ENCODE peak calls at places on chromosomes 5 and 9, in four cellular contexts. One of them, this sample, is unnamed.

GRCh38 chr5:171984748-171985419 is 21.6 kb downstream of the FBXW11 start:
- DNase-seq in fibroblast of lung: peak
- DNase-seq in tibial artery: no peak
- DNase-seq in colonic mucosa: no peak
- DNase-seq in this sample: peak

GRCh38 chr5:125633523-125633922 is 789.7 kb upstream of the GRAMD2B start:
- DNase-seq in fibroblast of lung: no peak
- DNase-seq in colonic mucosa: no peak
- DNase-seq in tibial artery: no peak
- DNase-seq in this sample: no peak

GRCh38 chr9:127634021-127634420 is 21.9 kb downstream of the STXBP1 start:
- DNase-seq in colonic mucosa: peak
- DNase-seq in tibial artery: no peak
- DNase-seq in fibroblast of lung: no peak
- DNase-seq in this sample: peak

GRCh38 chr5:33166971-33167370 is 273.8 kb upstream of the TARS1 start:
- DNase-seq in fibroblast of lung: no peak
- DNase-seq in tibial artery: no peak
- DNase-seq in colonic mucosa: no peak
- DNase-seq in this sample: no peak

GRCh38 chr5:136724161-136724560 is 358.8 kb upstream of the TRPC7 start:
- DNase-seq in fibroblast of lung: no peak
- DNase-seq in colonic mucosa: no peak
- DNase-seq in tibial artery: no peak
- DNase-seq in this sample: no peak

GRCh38 chr5:57937025-57937424 is 454.4 kb upstream of the ACTBL2 start:
- DNase-seq in tibial artery: no peak
- DNase-seq in colonic mucosa: no peak
- DNase-seq in fibroblast of lung: peak
- DNase-seq in this sample: peak

GRCh38 chr9:99783799-99784198 is 37.9 kb upstream of the NR4A3 start:
- DNase-seq in colonic mucosa: no peak
- DNase-seq in tibial artery: no peak
- DNase-seq in fibroblast of lung: no peak
- DNase-seq in this sample: no peak

GRCh38 chr5:151454889-151455288 is 7.5 kb downstream of the SLC36A1 start:
- DNase-seq in fibroblast of lung: no peak
- DNase-seq in tibial artery: no peak
- DNase-seq in colonic mucosa: no peak
- DNase-seq in this sample: no peak

GRCh38 chr9:129725841-129726251 is 27.0 kb downstream of the PTGES start:
- DNase-seq in tibial artery: no peak
- DNase-seq in fibroblast of lung: peak
- DNase-seq in colonic mucosa: no peak
- DNase-seq in this sample: no peak

GRCh38 chr5:40570408-40571129 is 109.1 kb upstream of the PTGER4 start:
- DNase-seq in tibial artery: no peak
- DNase-seq in fibroblast of lung: peak
- DNase-seq in colonic mucosa: no peak
- DNase-seq in this sample: peak

GRCh38 chr5:119273391-119273839 is 82.4 kb upstream of the TNFAIP8 start:
- DNase-seq in tibial artery: no peak
- DNase-seq in fibroblast of lung: no peak
- DNase-seq in colonic mucosa: no peak
- DNase-seq in this sample: no peak

GRCh38 chr5:71922584-71923106 is 184.6 kb upstream of the MAP1B start:
- DNase-seq in colonic mucosa: no peak
- DNase-seq in tibial artery: no peak
- DNase-seq in fibroblast of lung: peak
- DNase-seq in this sample: peak

GRCh38 chr9:86867658-86868313 is 79.5 kb downstream of the GAS1 start:
- DNase-seq in fibroblast of lung: no peak
- DNase-seq in tibial artery: no peak
- DNase-seq in colonic mucosa: no peak
- DNase-seq in this sample: no peak

GRCh38 chr9:23830949-23831730 is 5.1 kb upstream of the ELAVL2 start:
- DNase-seq in tibial artery: no peak
- DNase-seq in colonic mucosa: no peak
- DNase-seq in fibroblast of lung: no peak
- DNase-seq in this sample: no peak

GRCh38 chr5:42948961-42949347 is 91.2 kb downstream of the ANXA2R start:
- DNase-seq in tibial artery: no peak
- DNase-seq in fibroblast of lung: no peak
- DNase-seq in colonic mucosa: no peak
- DNase-seq in this sample: no peak

GRCh38 chr5:154850255-154851062 is at the start of gene FAXDC2:
- DNase-seq in fibroblast of lung: peak
- DNase-seq in colonic mucosa: peak
- DNase-seq in tibial artery: peak
- DNase-seq in this sample: peak

GRCh38 chr9:132749316-132749715 is 79.1 kb downstream of the GTF3C4 start:
- DNase-seq in fibroblast of lung: no peak
- DNase-seq in tibial artery: no peak
- DNase-seq in colonic mucosa: no peak
- DNase-seq in this sample: no peak

GRCh38 chr9:135804588-135805421 is 102.5 kb downstream of the CAMSAP1 start:
- DNase-seq in colonic mucosa: no peak
- DNase-seq in tibial artery: no peak
- DNase-seq in fibroblast of lung: peak
- DNase-seq in this sample: no peak

GRCh38 chr9:106918825-106919509 is 56.0 kb downstream of the ZNF462 start:
- DNase-seq in fibroblast of lung: no peak
- DNase-seq in colonic mucosa: no peak
- DNase-seq in tibial artery: no peak
- DNase-seq in this sample: no peak

GRCh38 chr9:71490810-71491209 is 277.5 kb downstream of the CEMIP2 start:
- DNase-seq in tibial artery: no peak
- DNase-seq in colonic mucosa: no peak
- DNase-seq in fibroblast of lung: no peak
- DNase-seq in this sample: no peak

GRCh38 chr5:118249386-118249785 is 739.0 kb downstream of the DTWD2 start:
- DNase-seq in colonic mucosa: no peak
- DNase-seq in tibial artery: no peak
- DNase-seq in fibroblast of lung: no peak
- DNase-seq in this sample: no peak

GRCh38 chr5:123120197-123120596 is 31.2 kb downstream of the PRDM6 start:
- DNase-seq in tibial artery: no peak
- DNase-seq in colonic mucosa: no peak
- DNase-seq in fibroblast of lung: no peak
- DNase-seq in this sample: no peak

GRCh38 chr5:85278193-85278592 is 893.5 kb upstream of the EDIL3 start:
- DNase-seq in fibroblast of lung: no peak
- DNase-seq in colonic mucosa: no peak
- DNase-seq in tibial artery: no peak
- DNase-seq in this sample: no peak

GRCh38 chr9:108182950-108183381 is 672.8 kb downstream of the ACTL7B start:
- DNase-seq in colonic mucosa: no peak
- DNase-seq in tibial artery: no peak
- DNase-seq in fibroblast of lung: peak
- DNase-seq in this sample: peak

GRCh38 chr5:7586499-7586898 is 190.6 kb downstream of the ADCY2 start:
- DNase-seq in colonic mucosa: no peak
- DNase-seq in fibroblast of lung: no peak
- DNase-seq in tibial artery: no peak
- DNase-seq in this sample: no peak

GRCh38 chr5:141677415-141677814 is 4.6 kb downstream of the ARAP3 start:
- DNase-seq in colonic mucosa: no peak
- DNase-seq in fibroblast of lung: no peak
- DNase-seq in tibial artery: no peak
- DNase-seq in this sample: no peak

GRCh38 chr5:167049043-167049663 is 1242.3 kb upstream of the WWC1 start:
- DNase-seq in colonic mucosa: peak
- DNase-seq in fibroblast of lung: peak
- DNase-seq in tibial artery: no peak
- DNase-seq in this sample: peak

GRCh38 chr5:174328626-174329299 is 283.3 kb downstream of the NSG2 start:
- DNase-seq in tibial artery: no peak
- DNase-seq in colonic mucosa: no peak
- DNase-seq in fibroblast of lung: peak
- DNase-seq in this sample: no peak

GRCh38 chr5:176781638-176782570 is 28.5 kb upstream of the UNC5A start:
- DNase-seq in fibroblast of lung: no peak
- DNase-seq in tibial artery: peak
- DNase-seq in colonic mucosa: no peak
- DNase-seq in this sample: no peak
- H3K4me3 ChIP-seq in fibroblast of lung: no peak
- H3K4me3 ChIP-seq in tibial artery: no peak
- H3K4me3 ChIP-seq in colonic mucosa: no peak
- H3K4me3 ChIP-seq in this sample: no peak

GRCh38 chr9:91954841-91955471 is 4.9 kb upstream of the ROR2 start:
- DNase-seq in fibroblast of lung: peak
- DNase-seq in tibial artery: no peak
- DNase-seq in colonic mucosa: peak
- DNase-seq in this sample: peak
- TF ChIP-seq CTCF in fibroblast of lung: peak
- TF ChIP-seq CTCF in tibial artery: no peak
- TF ChIP-seq CTCF in colonic mucosa: peak
- TF ChIP-seq CTCF in this sample: peak

DNA sequence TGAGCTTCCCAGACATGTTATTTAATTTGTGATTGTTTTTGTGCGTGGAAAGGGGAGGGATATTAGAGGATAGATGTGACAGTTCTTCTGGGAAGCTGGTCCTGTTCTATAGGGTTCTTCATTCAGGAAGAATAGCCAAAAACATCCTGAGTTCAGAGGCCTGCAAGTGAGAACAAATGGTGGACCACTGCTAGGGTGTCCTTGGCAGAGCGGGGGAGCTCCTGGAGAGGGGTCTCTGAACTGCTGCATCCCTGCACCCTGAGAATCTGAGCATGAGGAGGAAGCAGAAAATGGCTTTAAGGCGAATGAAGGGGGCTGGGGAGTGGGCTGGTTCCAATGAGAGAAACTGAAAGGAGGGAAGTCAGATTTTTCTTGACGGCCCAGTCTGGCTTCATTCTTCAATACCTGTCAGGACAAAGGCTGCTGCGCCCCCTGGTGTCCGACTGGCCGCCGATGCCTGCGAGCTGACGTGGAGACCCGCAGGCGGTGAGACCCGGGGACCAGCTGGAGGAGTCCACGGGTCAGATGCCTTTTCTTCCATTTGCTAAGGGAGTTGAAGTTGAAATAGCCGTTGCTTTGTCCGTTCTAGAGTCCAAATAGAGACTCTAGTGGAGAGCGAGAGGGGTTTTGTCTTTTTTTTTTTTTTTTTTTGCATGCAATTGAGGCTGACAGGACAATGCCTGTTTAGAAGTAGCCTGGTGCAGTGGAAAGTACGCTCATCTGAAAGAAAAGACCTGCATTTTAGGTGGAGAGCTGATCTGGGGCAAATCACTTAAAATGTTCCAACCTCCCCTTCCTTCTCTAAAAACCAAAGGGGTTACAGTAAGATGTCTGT is 39.5 kb upstream of the NFIB start:
- DNase-seq in tibial artery: peak
- DNase-seq in fibroblast of lung: peak
- DNase-seq in colonic mucosa: peak
- DNase-seq in this sample: peak
- H3K4me3 ChIP-seq in tibial artery: peak
- H3K4me3 ChIP-seq in fibroblast of lung: peak
- H3K4me3 ChIP-seq in colonic mucosa: no peak
- H3K4me3 ChIP-seq in this sample: no peak

GRCh38 chr5:146451411-146451810 is 4.3 kb downstream of the TCERG1 start:
- DNase-seq in colonic mucosa: no peak
- DNase-seq in fibroblast of lung: no peak
- DNase-seq in tibial artery: no peak
- DNase-seq in this sample: no peak
- TF ChIP-seq CTCF in colonic mucosa: no peak
- TF ChIP-seq CTCF in fibroblast of lung: no peak
- TF ChIP-seq CTCF in tibial artery: no peak
- TF ChIP-seq CTCF in this sample: peak

DNA sequence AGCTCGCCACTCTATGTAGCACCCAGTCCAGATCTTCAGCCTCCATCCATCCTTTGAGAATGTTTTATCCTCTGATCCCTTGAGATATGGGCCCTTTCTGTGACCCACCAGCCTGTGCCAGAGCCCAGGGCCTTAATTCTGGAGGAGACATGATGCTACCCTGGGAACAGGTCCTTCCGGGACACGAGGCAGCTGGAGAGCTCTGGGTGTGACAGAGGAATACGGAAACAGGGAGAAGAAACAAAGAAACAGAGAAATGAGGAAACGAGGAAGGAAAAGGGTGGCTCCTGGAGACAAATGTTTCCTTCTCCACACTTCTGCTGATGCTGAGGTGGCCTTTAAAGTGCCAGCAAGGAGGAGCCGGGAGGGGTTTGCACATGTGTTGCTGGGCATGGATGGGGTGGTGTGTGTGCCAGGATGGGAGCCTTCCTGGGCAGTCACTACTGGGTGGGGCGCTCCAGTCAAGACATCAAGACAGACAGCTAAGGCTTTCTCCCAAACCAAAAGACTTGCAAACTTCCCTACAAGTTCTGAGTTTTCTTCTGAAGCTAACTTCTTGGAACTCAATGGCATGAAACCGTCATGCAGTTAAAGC is 22.9 kb upstream of the MARCHF6 start:
- DNase-seq in colonic mucosa: peak
- DNase-seq in fibroblast of lung: no peak
- DNase-seq in tibial artery: no peak
- DNase-seq in this sample: no peak
- H3K4me3 ChIP-seq in colonic mucosa: no peak
- H3K4me3 ChIP-seq in fibroblast of lung: peak
- H3K4me3 ChIP-seq in tibial artery: peak
- H3K4me3 ChIP-seq in this sample: no peak

This sample was measured in fibroblast of pulmonary artery.